ENCODE peak calls at places on chromosome X, in nine cellular contexts. One of them, this sample, is unnamed.

GRCh38 chrX:150202641-150203248 is 160.4 kb upstream of the MAMLD1 start:
- DNase-seq in AG04450: no peak
- DNase-seq in activated T-helper 1 cell treated with anti-CD3 and anti-CD28 coated beads, Interleukin-2, amount 50 U/mL, for 16 hours: no peak
- DNase-seq in NCI-H2081 treated with DMSO at 0.1 percent for 48 hours: no peak
- DNase-seq in EL: peak
- DNase-seq in activated CD4-positive, alpha-beta T cell treated with anti-CD3 and anti-CD28 coated beads, Interleukin-2, amount 50 U/mL, for 4 hours: no peak
- DNase-seq in hypothalamus: no peak
- DNase-seq in NAMALWA: no peak
- DNase-seq in DMS153: no peak
- DNase-seq in this sample: no peak

GRCh38 chrX:82163701-82164100 is 961.8 kb downstream of the SH3BGRL start:
- DNase-seq in AG04450: no peak
- DNase-seq in activated T-helper 1 cell treated with anti-CD3 and anti-CD28 coated beads, Interleukin-2, amount 50 U/mL, for 16 hours: no peak
- DNase-seq in NCI-H2081 treated with DMSO at 0.1 percent for 48 hours: no peak
- DNase-seq in EL: no peak
- DNase-seq in activated CD4-positive, alpha-beta T cell treated with anti-CD3 and anti-CD28 coated beads, Interleukin-2, amount 50 U/mL, for 4 hours: no peak
- DNase-seq in hypothalamus: no peak
- DNase-seq in NAMALWA: no peak
- DNase-seq in DMS153: no peak
- DNase-seq in this sample: no peak

GRCh38 chrX:45912316-45912715 is 632.9 kb downstream of the ZNF674 start:
- DNase-seq in AG04450: no peak
- DNase-seq in activated T-helper 1 cell treated with anti-CD3 and anti-CD28 coated beads, Interleukin-2, amount 50 U/mL, for 16 hours: no peak
- DNase-seq in NCI-H2081 treated with DMSO at 0.1 percent for 48 hours: no peak
- DNase-seq in EL: no peak
- DNase-seq in activated CD4-positive, alpha-beta T cell treated with anti-CD3 and anti-CD28 coated beads, Interleukin-2, amount 50 U/mL, for 4 hours: no peak
- DNase-seq in hypothalamus: no peak
- DNase-seq in NAMALWA: no peak
- DNase-seq in DMS153: no peak
- DNase-seq in this sample: no peak

GRCh38 chrX:104668550-104668949 is 102.6 kb downstream of the IL1RAPL2 start:
- DNase-seq in AG04450: no peak
- DNase-seq in activated T-helper 1 cell treated with anti-CD3 and anti-CD28 coated beads, Interleukin-2, amount 50 U/mL, for 16 hours: no peak
- DNase-seq in NCI-H2081 treated with DMSO at 0.1 percent for 48 hours: no peak
- DNase-seq in EL: no peak
- DNase-seq in activated CD4-positive, alpha-beta T cell treated with anti-CD3 and anti-CD28 coated beads, Interleukin-2, amount 50 U/mL, for 4 hours: no peak
- DNase-seq in hypothalamus: no peak
- DNase-seq in NAMALWA: peak
- DNase-seq in DMS153: no peak
- DNase-seq in this sample: no peak

GRCh38 chrX:70025464-70025863 is 24.3 kb downstream of the AWAT2 start:
- DNase-seq in AG04450: no peak
- DNase-seq in activated T-helper 1 cell treated with anti-CD3 and anti-CD28 coated beads, Interleukin-2, amount 50 U/mL, for 16 hours: no peak
- DNase-seq in NCI-H2081 treated with DMSO at 0.1 percent for 48 hours: no peak
- DNase-seq in EL: peak
- DNase-seq in activated CD4-positive, alpha-beta T cell treated with anti-CD3 and anti-CD28 coated beads, Interleukin-2, amount 50 U/mL, for 4 hours: no peak
- DNase-seq in hypothalamus: no peak
- DNase-seq in NAMALWA: no peak
- DNase-seq in DMS153: no peak
- DNase-seq in this sample: no peak

GRCh38 chrX:121641560-121641959 is 594.1 kb downstream of the GLUD2 start:
- DNase-seq in AG04450: no peak
- DNase-seq in activated T-helper 1 cell treated with anti-CD3 and anti-CD28 coated beads, Interleukin-2, amount 50 U/mL, for 16 hours: no peak
- DNase-seq in NCI-H2081 treated with DMSO at 0.1 percent for 48 hours: no peak
- DNase-seq in EL: peak
- DNase-seq in activated CD4-positive, alpha-beta T cell treated with anti-CD3 and anti-CD28 coated beads, Interleukin-2, amount 50 U/mL, for 4 hours: no peak
- DNase-seq in hypothalamus: no peak
- DNase-seq in NAMALWA: no peak
- DNase-seq in DMS153: peak
- DNase-seq in this sample: no peak

GRCh38 chrX:106397788-106398538 is 213.8 kb upstream of the RADX start:
- DNase-seq in AG04450: no peak
- DNase-seq in activated T-helper 1 cell treated with anti-CD3 and anti-CD28 coated beads, Interleukin-2, amount 50 U/mL, for 16 hours: no peak
- DNase-seq in NCI-H2081 treated with DMSO at 0.1 percent for 48 hours: peak
- DNase-seq in EL: no peak
- DNase-seq in activated CD4-positive, alpha-beta T cell treated with anti-CD3 and anti-CD28 coated beads, Interleukin-2, amount 50 U/mL, for 4 hours: no peak
- DNase-seq in hypothalamus: no peak
- DNase-seq in NAMALWA: peak
- DNase-seq in DMS153: no peak
- DNase-seq in this sample: no peak

GRCh38 chrX:68084765-68085164 is 348.5 kb downstream of the OPHN1 start:
- DNase-seq in AG04450: peak
- DNase-seq in activated T-helper 1 cell treated with anti-CD3 and anti-CD28 coated beads, Interleukin-2, amount 50 U/mL, for 16 hours: no peak
- DNase-seq in NCI-H2081 treated with DMSO at 0.1 percent for 48 hours: no peak
- DNase-seq in EL: peak
- DNase-seq in activated CD4-positive, alpha-beta T cell treated with anti-CD3 and anti-CD28 coated beads, Interleukin-2, amount 50 U/mL, for 4 hours: no peak
- DNase-seq in hypothalamus: no peak
- DNase-seq in NAMALWA: no peak
- DNase-seq in DMS153: no peak
- DNase-seq in this sample: no peak

GRCh38 chrX:141619336-141619735 is 29.8 kb downstream of the SPANXA2 start:
- DNase-seq in AG04450: no peak
- DNase-seq in activated T-helper 1 cell treated with anti-CD3 and anti-CD28 coated beads, Interleukin-2, amount 50 U/mL, for 16 hours: no peak
- DNase-seq in NCI-H2081 treated with DMSO at 0.1 percent for 48 hours: no peak
- DNase-seq in EL: peak
- DNase-seq in activated CD4-positive, alpha-beta T cell treated with anti-CD3 and anti-CD28 coated beads, Interleukin-2, amount 50 U/mL, for 4 hours: no peak
- DNase-seq in hypothalamus: no peak
- DNase-seq in NAMALWA: no peak
- DNase-seq in DMS153: no peak
- DNase-seq in this sample: no peak

GRCh38 chrX:13398073-13398823 is 78.4 kb upstream of the ATXN3L start:
- DNase-seq in AG04450: peak
- DNase-seq in activated T-helper 1 cell treated with anti-CD3 and anti-CD28 coated beads, Interleukin-2, amount 50 U/mL, for 16 hours: no peak
- DNase-seq in NCI-H2081 treated with DMSO at 0.1 percent for 48 hours: no peak
- DNase-seq in EL: peak
- DNase-seq in activated CD4-positive, alpha-beta T cell treated with anti-CD3 and anti-CD28 coated beads, Interleukin-2, amount 50 U/mL, for 4 hours: no peak
- DNase-seq in hypothalamus: no peak
- DNase-seq in NAMALWA: no peak
- DNase-seq in DMS153: no peak
- DNase-seq in this sample: peak

GRCh38 chrX:97126020-97126419 is 242.3 kb downstream of the RPA4 start:
- DNase-seq in AG04450: no peak
- DNase-seq in activated T-helper 1 cell treated with anti-CD3 and anti-CD28 coated beads, Interleukin-2, amount 50 U/mL, for 16 hours: no peak
- DNase-seq in NCI-H2081 treated with DMSO at 0.1 percent for 48 hours: no peak
- DNase-seq in EL: no peak
- DNase-seq in activated CD4-positive, alpha-beta T cell treated with anti-CD3 and anti-CD28 coated beads, Interleukin-2, amount 50 U/mL, for 4 hours: no peak
- DNase-seq in hypothalamus: no peak
- DNase-seq in NAMALWA: no peak
- DNase-seq in DMS153: no peak
- DNase-seq in this sample: no peak

GRCh38 chrX:139446832-139447231 is 83.7 kb upstream of the F9 start:
- DNase-seq in AG04450: no peak
- DNase-seq in activated T-helper 1 cell treated with anti-CD3 and anti-CD28 coated beads, Interleukin-2, amount 50 U/mL, for 16 hours: no peak
- DNase-seq in NCI-H2081 treated with DMSO at 0.1 percent for 48 hours: no peak
- DNase-seq in EL: no peak
- DNase-seq in activated CD4-positive, alpha-beta T cell treated with anti-CD3 and anti-CD28 coated beads, Interleukin-2, amount 50 U/mL, for 4 hours: no peak
- DNase-seq in hypothalamus: no peak
- DNase-seq in NAMALWA: no peak
- DNase-seq in DMS153: no peak
- DNase-seq in this sample: no peak

GRCh38 chrX:69124108-69124507 is 41.1 kb downstream of the PJA1 start:
- DNase-seq in AG04450: peak
- DNase-seq in activated T-helper 1 cell treated with anti-CD3 and anti-CD28 coated beads, Interleukin-2, amount 50 U/mL, for 16 hours: no peak
- DNase-seq in NCI-H2081 treated with DMSO at 0.1 percent for 48 hours: no peak
- DNase-seq in EL: peak
- DNase-seq in activated CD4-positive, alpha-beta T cell treated with anti-CD3 and anti-CD28 coated beads, Interleukin-2, amount 50 U/mL, for 4 hours: no peak
- DNase-seq in hypothalamus: no peak
- DNase-seq in NAMALWA: no peak
- DNase-seq in DMS153: no peak
- DNase-seq in this sample: no peak

GRCh38 chrX:44305921-44306320 is 37.6 kb downstream of the EFHC2 start:
- DNase-seq in AG04450: no peak
- DNase-seq in activated T-helper 1 cell treated with anti-CD3 and anti-CD28 coated beads, Interleukin-2, amount 50 U/mL, for 16 hours: no peak
- DNase-seq in NCI-H2081 treated with DMSO at 0.1 percent for 48 hours: peak
- DNase-seq in EL: no peak
- DNase-seq in activated CD4-positive, alpha-beta T cell treated with anti-CD3 and anti-CD28 coated beads, Interleukin-2, amount 50 U/mL, for 4 hours: no peak
- DNase-seq in hypothalamus: no peak
- DNase-seq in NAMALWA: no peak
- DNase-seq in DMS153: no peak
- DNase-seq in this sample: no peak

GRCh38 chrX:120664081-120664480 is 34.2 kb upstream of the C1GALT1C1 start:
- DNase-seq in AG04450: no peak
- DNase-seq in activated T-helper 1 cell treated with anti-CD3 and anti-CD28 coated beads, Interleukin-2, amount 50 U/mL, for 16 hours: no peak
- DNase-seq in NCI-H2081 treated with DMSO at 0.1 percent for 48 hours: no peak
- DNase-seq in EL: peak
- DNase-seq in activated CD4-positive, alpha-beta T cell treated with anti-CD3 and anti-CD28 coated beads, Interleukin-2, amount 50 U/mL, for 4 hours: no peak
- DNase-seq in hypothalamus: no peak
- DNase-seq in NAMALWA: peak
- DNase-seq in DMS153: no peak
- DNase-seq in this sample: no peak

GRCh38 chrX:9647475-9647874 is 118.2 kb downstream of the GPR143 start:
- DNase-seq in AG04450: no peak
- DNase-seq in activated T-helper 1 cell treated with anti-CD3 and anti-CD28 coated beads, Interleukin-2, amount 50 U/mL, for 16 hours: no peak
- DNase-seq in NCI-H2081 treated with DMSO at 0.1 percent for 48 hours: no peak
- DNase-seq in EL: no peak
- DNase-seq in activated CD4-positive, alpha-beta T cell treated with anti-CD3 and anti-CD28 coated beads, Interleukin-2, amount 50 U/mL, for 4 hours: no peak
- DNase-seq in hypothalamus: no peak
- DNase-seq in NAMALWA: no peak
- DNase-seq in DMS153: no peak
- DNase-seq in this sample: no peak

GRCh38 chrX:154010330-154011087 is 9.2 kb downstream of the IRAK1 start:
- DNase-seq in AG04450: no peak
- DNase-seq in activated T-helper 1 cell treated with anti-CD3 and anti-CD28 coated beads, Interleukin-2, amount 50 U/mL, for 16 hours: no peak
- DNase-seq in NCI-H2081 treated with DMSO at 0.1 percent for 48 hours: no peak
- DNase-seq in EL: no peak
- DNase-seq in activated CD4-positive, alpha-beta T cell treated with anti-CD3 and anti-CD28 coated beads, Interleukin-2, amount 50 U/mL, for 4 hours: no peak
- DNase-seq in hypothalamus: no peak
- DNase-seq in NAMALWA: no peak
- DNase-seq in DMS153: no peak
- DNase-seq in this sample: peak

GRCh38 chrX:12804655-12805054 is 13.4 kb downstream of the PRPS2 start:
- DNase-seq in AG04450: no peak
- DNase-seq in activated T-helper 1 cell treated with anti-CD3 and anti-CD28 coated beads, Interleukin-2, amount 50 U/mL, for 16 hours: no peak
- DNase-seq in NCI-H2081 treated with DMSO at 0.1 percent for 48 hours: no peak
- DNase-seq in EL: peak
- DNase-seq in activated CD4-positive, alpha-beta T cell treated with anti-CD3 and anti-CD28 coated beads, Interleukin-2, amount 50 U/mL, for 4 hours: no peak
- DNase-seq in hypothalamus: no peak
- DNase-seq in NAMALWA: no peak
- DNase-seq in DMS153: no peak
- DNase-seq in this sample: no peak

GRCh38 chrX:48492293-48492910 is 16.4 kb upstream of the PORCN start:
- DNase-seq in AG04450: no peak
- DNase-seq in activated T-helper 1 cell treated with anti-CD3 and anti-CD28 coated beads, Interleukin-2, amount 50 U/mL, for 16 hours: no peak
- DNase-seq in NCI-H2081 treated with DMSO at 0.1 percent for 48 hours: no peak
- DNase-seq in EL: peak
- DNase-seq in activated CD4-positive, alpha-beta T cell treated with anti-CD3 and anti-CD28 coated beads, Interleukin-2, amount 50 U/mL, for 4 hours: no peak
- DNase-seq in hypothalamus: no peak
- DNase-seq in NAMALWA: no peak
- DNase-seq in DMS153: no peak
- DNase-seq in this sample: no peak

GRCh38 chrX:155026727-155027508 is at the start of gene FUNDC2:
- DNase-seq in AG04450: peak
- DNase-seq in activated T-helper 1 cell treated with anti-CD3 and anti-CD28 coated beads, Interleukin-2, amount 50 U/mL, for 16 hours: peak
- DNase-seq in NCI-H2081 treated with DMSO at 0.1 percent for 48 hours: peak
- DNase-seq in EL: peak
- DNase-seq in activated CD4-positive, alpha-beta T cell treated with anti-CD3 and anti-CD28 coated beads, Interleukin-2, amount 50 U/mL, for 4 hours: peak
- DNase-seq in hypothalamus: peak
- DNase-seq in NAMALWA: peak
- DNase-seq in DMS153: peak
- DNase-seq in this sample: peak

GRCh38 chrX:119190736-119191282 is 45.3 kb upstream of the PGRMC1 start:
- DNase-seq in AG04450: no peak
- DNase-seq in activated T-helper 1 cell treated with anti-CD3 and anti-CD28 coated beads, Interleukin-2, amount 50 U/mL, for 16 hours: no peak
- DNase-seq in NCI-H2081 treated with DMSO at 0.1 percent for 48 hours: no peak
- DNase-seq in EL: no peak
- DNase-seq in activated CD4-positive, alpha-beta T cell treated with anti-CD3 and anti-CD28 coated beads, Interleukin-2, amount 50 U/mL, for 4 hours: no peak
- DNase-seq in hypothalamus: no peak
- DNase-seq in NAMALWA: no peak
- DNase-seq in DMS153: no peak
- DNase-seq in this sample: peak

GRCh38 chrX:63186137-63186536 is 165.0 kb downstream of the SPIN4 start:
- DNase-seq in AG04450: no peak
- DNase-seq in activated T-helper 1 cell treated with anti-CD3 and anti-CD28 coated beads, Interleukin-2, amount 50 U/mL, for 16 hours: no peak
- DNase-seq in NCI-H2081 treated with DMSO at 0.1 percent for 48 hours: no peak
- DNase-seq in EL: peak
- DNase-seq in activated CD4-positive, alpha-beta T cell treated with anti-CD3 and anti-CD28 coated beads, Interleukin-2, amount 50 U/mL, for 4 hours: no peak
- DNase-seq in hypothalamus: no peak
- DNase-seq in NAMALWA: peak
- DNase-seq in DMS153: no peak
- DNase-seq in this sample: peak

GRCh38 chrX:139126493-139126892 is 404.0 kb upstream of the F9 start:
- DNase-seq in AG04450: no peak
- DNase-seq in activated T-helper 1 cell treated with anti-CD3 and anti-CD28 coated beads, Interleukin-2, amount 50 U/mL, for 16 hours: no peak
- DNase-seq in NCI-H2081 treated with DMSO at 0.1 percent for 48 hours: no peak
- DNase-seq in EL: no peak
- DNase-seq in activated CD4-positive, alpha-beta T cell treated with anti-CD3 and anti-CD28 coated beads, Interleukin-2, amount 50 U/mL, for 4 hours: no peak
- DNase-seq in hypothalamus: no peak
- DNase-seq in NAMALWA: peak
- DNase-seq in DMS153: peak
- DNase-seq in this sample: peak

GRCh38 chrX:11703855-11704254 is 38.1 kb upstream of the ARHGAP6 start:
- DNase-seq in AG04450: no peak
- DNase-seq in activated T-helper 1 cell treated with anti-CD3 and anti-CD28 coated beads, Interleukin-2, amount 50 U/mL, for 16 hours: no peak
- DNase-seq in NCI-H2081 treated with DMSO at 0.1 percent for 48 hours: no peak
- DNase-seq in EL: no peak
- DNase-seq in activated CD4-positive, alpha-beta T cell treated with anti-CD3 and anti-CD28 coated beads, Interleukin-2, amount 50 U/mL, for 4 hours: no peak
- DNase-seq in hypothalamus: no peak
- DNase-seq in NAMALWA: no peak
- DNase-seq in DMS153: no peak
- DNase-seq in this sample: no peak

GRCh38 chrX:11188664-11189063 is 77.5 kb downstream of the HCCS start:
- DNase-seq in AG04450: no peak
- DNase-seq in activated T-helper 1 cell treated with anti-CD3 and anti-CD28 coated beads, Interleukin-2, amount 50 U/mL, for 16 hours: no peak
- DNase-seq in NCI-H2081 treated with DMSO at 0.1 percent for 48 hours: no peak
- DNase-seq in EL: peak
- DNase-seq in activated CD4-positive, alpha-beta T cell treated with anti-CD3 and anti-CD28 coated beads, Interleukin-2, amount 50 U/mL, for 4 hours: no peak
- DNase-seq in hypothalamus: no peak
- DNase-seq in NAMALWA: no peak
- DNase-seq in DMS153: no peak
- DNase-seq in this sample: no peak

GRCh38 chrX:34764842-34765241 is 107.8 kb upstream of the TMEM47 start:
- DNase-seq in AG04450: no peak
- DNase-seq in activated T-helper 1 cell treated with anti-CD3 and anti-CD28 coated beads, Interleukin-2, amount 50 U/mL, for 16 hours: no peak
- DNase-seq in NCI-H2081 treated with DMSO at 0.1 percent for 48 hours: no peak
- DNase-seq in EL: no peak
- DNase-seq in activated CD4-positive, alpha-beta T cell treated with anti-CD3 and anti-CD28 coated beads, Interleukin-2, amount 50 U/mL, for 4 hours: no peak
- DNase-seq in hypothalamus: no peak
- DNase-seq in NAMALWA: no peak
- DNase-seq in DMS153: peak
- DNase-seq in this sample: no peak

GRCh38 chrX:78119521-78120227 is 15.6 kb downstream of the PGK1 start:
- DNase-seq in AG04450: no peak
- DNase-seq in activated T-helper 1 cell treated with anti-CD3 and anti-CD28 coated beads, Interleukin-2, amount 50 U/mL, for 16 hours: no peak
- DNase-seq in NCI-H2081 treated with DMSO at 0.1 percent for 48 hours: no peak
- DNase-seq in EL: no peak
- DNase-seq in activated CD4-positive, alpha-beta T cell treated with anti-CD3 and anti-CD28 coated beads, Interleukin-2, amount 50 U/mL, for 4 hours: no peak
- DNase-seq in hypothalamus: no peak
- DNase-seq in NAMALWA: no peak
- DNase-seq in DMS153: no peak
- DNase-seq in this sample: no peak

GRCh38 chrX:133412246-133412645 is 3.0 kb downstream of the GPC4 start:
- DNase-seq in AG04450: no peak
- DNase-seq in activated T-helper 1 cell treated with anti-CD3 and anti-CD28 coated beads, Interleukin-2, amount 50 U/mL, for 16 hours: no peak
- DNase-seq in NCI-H2081 treated with DMSO at 0.1 percent for 48 hours: no peak
- DNase-seq in EL: no peak
- DNase-seq in activated CD4-positive, alpha-beta T cell treated with anti-CD3 and anti-CD28 coated beads, Interleukin-2, amount 50 U/mL, for 4 hours: no peak
- DNase-seq in hypothalamus: no peak
- DNase-seq in NAMALWA: no peak
- DNase-seq in DMS153: no peak
- DNase-seq in this sample: no peak

GRCh38 chrX:20545538-20545937 is 278.8 kb upstream of the RPS6KA3 start:
- DNase-seq in AG04450: no peak
- DNase-seq in activated T-helper 1 cell treated with anti-CD3 and anti-CD28 coated beads, Interleukin-2, amount 50 U/mL, for 16 hours: no peak
- DNase-seq in NCI-H2081 treated with DMSO at 0.1 percent for 48 hours: no peak
- DNase-seq in EL: no peak
- DNase-seq in activated CD4-positive, alpha-beta T cell treated with anti-CD3 and anti-CD28 coated beads, Interleukin-2, amount 50 U/mL, for 4 hours: no peak
- DNase-seq in hypothalamus: no peak
- DNase-seq in NAMALWA: no peak
- DNase-seq in DMS153: no peak
- DNase-seq in this sample: no peak

GRCh38 chrX:107290019-107290418 is 83.6 kb downstream of the DNAAF6 start:
- DNase-seq in AG04450: no peak
- DNase-seq in activated T-helper 1 cell treated with anti-CD3 and anti-CD28 coated beads, Interleukin-2, amount 50 U/mL, for 16 hours: no peak
- DNase-seq in NCI-H2081 treated with DMSO at 0.1 percent for 48 hours: no peak
- DNase-seq in EL: no peak
- DNase-seq in activated CD4-positive, alpha-beta T cell treated with anti-CD3 and anti-CD28 coated beads, Interleukin-2, amount 50 U/mL, for 4 hours: no peak
- DNase-seq in hypothalamus: no peak
- DNase-seq in NAMALWA: no peak
- DNase-seq in DMS153: no peak
- DNase-seq in this sample: no peak

GRCh38 chrX:111515298-111515697 is 3.9 kb downstream of the SERTM2 start:
- DNase-seq in AG04450: no peak
- DNase-seq in activated T-helper 1 cell treated with anti-CD3 and anti-CD28 coated beads, Interleukin-2, amount 50 U/mL, for 16 hours: no peak
- DNase-seq in NCI-H2081 treated with DMSO at 0.1 percent for 48 hours: no peak
- DNase-seq in EL: no peak
- DNase-seq in activated CD4-positive, alpha-beta T cell treated with anti-CD3 and anti-CD28 coated beads, Interleukin-2, amount 50 U/mL, for 4 hours: no peak
- DNase-seq in hypothalamus: no peak
- DNase-seq in NAMALWA: no peak
- DNase-seq in DMS153: no peak
- DNase-seq in this sample: no peak